ENCODE peak calls at places on chromosomes 11 and 22, in eight cellular contexts. A is colonic mucosa; V is vagina; B is kidney; I is dorsolateral prefrontal cortex; S is RWPE1; E is IMR-90; J is CD8-positive, alpha-beta T cell. Y is an unnamed sample.

GRCh38 chr11:63833048-63833447 is 5.9 kb upstream of the MARK2 start:
- DNase-seq in I (no peak), S (no peak), J (no peak), A (no peak), E (no peak), B (peak; percentile 14), V (no peak), Y (peak; percentile 3)

GRCh38 chr11:29629281-29629680 is 387.5 kb downstream of the KCNA4 start:
- DNase-seq in B (no peak), V (no peak), E (no peak), A (no peak), I (no peak), S (peak; percentile 6), J (no peak), Y (no peak)

GRCh38 chr11:33716236-33716635 is 15.6 kb upstream of the C11orf91 start:
- DNase-seq in A (no peak), E (no peak), B (no peak), V (no peak), S (no peak), I (no peak), J (no peak), Y (no peak)

GRCh38 chr11:65213322-65214211 is 31.8 kb downstream of the CAPN1 start:
- DNase-seq in A (no peak), J (peak; percentile 38), I (no peak), S (no peak), V (no peak), E (peak; percentile 6), B (peak; percentile 75), Y (peak; percentile 85)

GRCh38 chr11:71505781-71506180 is 21.3 kb upstream of the KRTAP5-7 start:
- DNase-seq in V (no peak), I (no peak), A (no peak), S (no peak), E (no peak), B (no peak), J (no peak), Y (no peak)

GRCh38 chr11:1936072-1936780 is 10.9 kb upstream of the MRPL23 start:
- DNase-seq in B (peak; percentile 66), A (no peak), E (no peak), V (no peak), I (no peak), S (no peak), J (peak; percentile 12), Y (peak; percentile 28)

GRCh38 chr22:41350087-41350486 is 31.7 kb upstream of the TEF start:
- DNase-seq in E (no peak), B (no peak), I (no peak), S (no peak), V (no peak), A (peak; percentile 44), J (no peak), Y (no peak)

GRCh38 chr11:60625262-60625661 is 74.2 kb upstream of the MS4A8 start:
- DNase-seq in J (no peak), B (no peak), S (peak; percentile 27), V (no peak), I (no peak), A (peak; percentile 25), E (peak; percentile 23), Y (no peak)

GRCh38 chr11:67255353-67255752 is 10.9 kb upstream of the GRK2 start:
- DNase-seq in I (no peak), J (no peak), B (no peak), E (no peak), S (no peak), A (no peak), V (no peak), Y (no peak)

GRCh38 chr11:100674212-100674611 is 12.9 kb upstream of the ARHGAP42 start:
- DNase-seq in B (no peak), J (no peak), S (no peak), E (peak; percentile 98), A (no peak), I (no peak), V (no peak), Y (no peak)

GRCh38 chr22:35552186-35552842 is 11.7 kb downstream of the RASD2 start:
- DNase-seq in I (no peak), J (peak; percentile 87), S (peak; percentile 65), B (no peak), A (peak; percentile 53), E (no peak), V (no peak), Y (no peak)

GRCh38 chr11:47216141-47216798 is 1.5 kb downstream of the DDB2 start:
- DNase-seq in E (peak; percentile 87), V (no peak), S (peak; percentile 61), B (peak; percentile 82), I (peak; percentile 28), J (peak; percentile 51), A (peak; percentile 82), Y (no peak)

GRCh38 chr22:31639640-31640039 is 22.4 kb downstream of the PISD start:
- DNase-seq in V (no peak), J (no peak), A (no peak), I (no peak), S (no peak), E (no peak), B (no peak), Y (no peak)

GRCh38 chr11:78564037-78564888 is 10.4 kb downstream of the NARS2 start:
- DNase-seq in S (peak; percentile 42), I (no peak), B (no peak), E (peak; percentile 76), A (peak; percentile 68), J (peak; percentile 35), V (no peak), Y (no peak)

GRCh38 chr11:32562839-32563599 is 20.6 kb upstream of the EIF3M start:
- DNase-seq in E (peak; percentile 57), A (no peak), V (no peak), S (no peak), B (no peak), J (no peak), I (no peak), Y (no peak)

GRCh38 chr11:10379871-10380568 is 75.0 kb upstream of the AMPD3 start:
- DNase-seq in I (no peak), S (no peak), J (no peak), E (peak; percentile 37), V (peak; percentile 55), A (no peak), B (no peak), Y (no peak)

GRCh38 chr11:123176785-123177184 is 18.3 kb downstream of the CLMP start:
- DNase-seq in S (no peak), E (no peak), I (no peak), A (no peak), V (no peak), J (no peak), B (no peak), Y (no peak)

GRCh38 chr11:120467627-120468026 is 43.9 kb upstream of the GRIK4 start:
- DNase-seq in V (no peak), J (no peak), A (no peak), B (no peak), S (no peak), E (peak; percentile 48), I (no peak), Y (no peak)

GRCh38 chr11:3950996-3951662 is 95.7 kb downstream of the STIM1 start:
- DNase-seq in E (peak; percentile 81), A (no peak), B (no peak), J (no peak), S (no peak), V (no peak), I (no peak), Y (no peak)
- H3K27ac ChIP-seq in E (no peak overlapping the region), A (no peak overlapping the region), B (no peak overlapping the region), J (peak overlapping the region; percentile 47), S (no peak overlapping the region), V (peak overlapping the region; percentile 40), I (no peak overlapping the region), Y (no peak overlapping the region)

GRCh38 chr22:39556970-39557811 is 13.4 kb upstream of the CACNA1I start:
- DNase-seq in S (no peak), J (peak; percentile 58), E (peak; percentile 7), V (no peak), A (no peak), I (peak; percentile 41), B (no peak), Y (no peak)
- TF ChIP-seq CTCF in S (no peak), J (no peak), E (peak; percentile 39), V (no peak), A (no peak), I (peak; percentile 44), B (no peak), Y (no peak)

GRCh38 chr11:69983897-69984438 is 94.1 kb upstream of the ANO1 start:
- DNase-seq in V (no peak), B (peak; percentile 12), I (no peak), J (no peak), A (no peak), E (peak; percentile 37), S (no peak), Y (no peak)

GRCh38 chr11:69984457-69985261 is 93.5 kb upstream of the ANO1 start:
- DNase-seq in I (no peak), B (peak; percentile 63), S (no peak), A (no peak), V (no peak), E (no peak), J (no peak), Y (no peak)

GRCh38 chr11:69985331-69985653 is 92.8 kb upstream of the ANO1 start:
- DNase-seq in B (no peak), A (no peak), E (no peak), J (no peak), V (no peak), S (no peak), I (no peak), Y (no peak)

GRCh38 chr11:69986421-69987229 is 91.5 kb upstream of the ANO1 start:
- DNase-seq in B (peak; percentile 35), J (no peak), S (no peak), I (no peak), E (no peak), A (no peak), V (no peak), Y (no peak)

GRCh38 chr11:69985654-69986420 is 92.3 kb upstream of the ANO1 start:
- DNase-seq in A (no peak), I (no peak), S (no peak), E (no peak), V (no peak), J (no peak), B (peak; percentile 81), Y (no peak)
- H3K27ac ChIP-seq in A (no peak overlapping the region), I (peak overlapping the region; percentile 52), S (no peak overlapping the region), E (peak overlapping the region; percentile 82), V (no peak overlapping the region), J (no peak overlapping the region), B (peak overlapping the region; percentile 28), Y (no peak overlapping the region)

GRCh38 chr22:38718414-38718813 is 12.7 kb downstream of the GTPBP1 start:
- DNase-seq in J (no peak), B (peak; percentile 85), I (peak; percentile 65), V (no peak), E (peak; percentile 81), S (peak; percentile 87), A (peak; percentile 84), Y (no peak)
- TF ChIP-seq CTCF in J (no peak), B (peak; percentile 33), I (peak; percentile 56), V (no peak), E (peak; percentile 53), S (peak; percentile 56), A (peak; percentile 69), Y (peak; percentile 58)

DNA sequence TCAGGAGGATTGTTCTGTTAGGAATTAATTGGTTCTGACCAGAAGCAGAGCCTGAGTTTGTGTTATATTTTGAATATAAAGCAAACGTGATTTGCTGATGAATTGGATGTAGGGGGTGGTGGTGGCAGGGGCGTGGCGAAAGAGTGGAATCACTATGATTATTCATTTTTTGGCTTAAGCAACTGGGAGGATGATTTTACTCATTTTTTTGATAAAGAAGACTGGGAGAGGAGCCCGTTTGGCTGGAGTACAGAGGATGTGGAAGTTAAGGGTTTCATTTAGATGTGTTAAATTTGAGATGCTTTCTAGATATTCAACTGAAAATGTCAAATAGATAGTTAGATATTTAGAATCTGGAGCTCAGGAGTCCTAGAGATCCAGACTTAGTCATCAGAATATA is 83.3 kb upstream of the MYO18B start:
- DNase-seq in I (no peak), E (no peak), S (no peak), V (no peak), A (no peak), J (no peak), B (no peak), Y (no peak)
- H3K27ac ChIP-seq in I (no peak overlapping the region), E (no peak overlapping the region), S (no peak overlapping the region), V (no peak overlapping the region), A (no peak overlapping the region), J (no peak overlapping the region), B (no peak overlapping the region), Y (no peak overlapping the region)

Y was measured in left lung.